ENCODE peak calls at places on chromosome 3, in five cellular contexts. One of them, this sample, is unnamed.

GRCh38 chr3:23704316-23704715 is 101.4 kb upstream of the UBE2E1 start:
- DNase-seq in ACHN: no peak
- DNase-seq in amniotic epithelial cell: peak
- DNase-seq in GM18507: no peak
- DNase-seq in esophagus squamous epithelium: no peak
- DNase-seq in this sample: no peak

GRCh38 chr3:53749428-53749827 is 96.8 kb downstream of the CHDH start:
- DNase-seq in ACHN: no peak
- DNase-seq in esophagus squamous epithelium: no peak
- DNase-seq in amniotic epithelial cell: no peak
- DNase-seq in GM18507: no peak
- DNase-seq in this sample: no peak

GRCh38 chr3:188000361-188000861 is 153.5 kb upstream of the LPP start:
- DNase-seq in amniotic epithelial cell: no peak
- DNase-seq in esophagus squamous epithelium: no peak
- DNase-seq in GM18507: no peak
- DNase-seq in ACHN: no peak
- DNase-seq in this sample: no peak

GRCh38 chr3:126474498-126475410 is 937 bp downstream of the ZXDC start:
- DNase-seq in amniotic epithelial cell: peak
- DNase-seq in ACHN: peak
- DNase-seq in esophagus squamous epithelium: peak
- DNase-seq in GM18507: peak
- DNase-seq in this sample: peak

GRCh38 chr3:71512000-71512399 is 71.5 kb downstream of the FOXP1 start:
- DNase-seq in ACHN: no peak
- DNase-seq in amniotic epithelial cell: no peak
- DNase-seq in esophagus squamous epithelium: no peak
- DNase-seq in GM18507: no peak
- DNase-seq in this sample: no peak

GRCh38 chr3:101676219-101676764 is 640 bp downstream of the ZBTB11 start:
- DNase-seq in amniotic epithelial cell: peak
- DNase-seq in esophagus squamous epithelium: no peak
- DNase-seq in ACHN: peak
- DNase-seq in GM18507: peak
- DNase-seq in this sample: peak

GRCh38 chr3:188037965-188038581 is 115.9 kb upstream of the LPP start:
- DNase-seq in GM18507: no peak
- DNase-seq in esophagus squamous epithelium: no peak
- DNase-seq in ACHN: no peak
- DNase-seq in amniotic epithelial cell: peak
- DNase-seq in this sample: no peak

GRCh38 chr3:37772773-37773291 is 88.8 kb upstream of the CTDSPL start:
- DNase-seq in esophagus squamous epithelium: no peak
- DNase-seq in ACHN: no peak
- DNase-seq in GM18507: no peak
- DNase-seq in amniotic epithelial cell: no peak
- DNase-seq in this sample: no peak

GRCh38 chr3:60313382-60313781 is 937.9 kb downstream of the FHIT start:
- DNase-seq in GM18507: no peak
- DNase-seq in amniotic epithelial cell: no peak
- DNase-seq in esophagus squamous epithelium: no peak
- DNase-seq in ACHN: no peak
- DNase-seq in this sample: no peak

GRCh38 chr3:184486614-184487013 is 75.0 kb upstream of the EPHB3 start:
- DNase-seq in amniotic epithelial cell: no peak
- DNase-seq in esophagus squamous epithelium: no peak
- DNase-seq in GM18507: no peak
- DNase-seq in ACHN: no peak
- DNase-seq in this sample: no peak

GRCh38 chr3:73605388-73605787 is 19.4 kb downstream of the PDZRN3 start:
- DNase-seq in ACHN: no peak
- DNase-seq in esophagus squamous epithelium: no peak
- DNase-seq in GM18507: no peak
- DNase-seq in amniotic epithelial cell: peak
- DNase-seq in this sample: no peak

GRCh38 chr3:49244589-49245205 is 32.3 kb downstream of the C3orf62 start:
- DNase-seq in esophagus squamous epithelium: no peak
- DNase-seq in ACHN: no peak
- DNase-seq in GM18507: no peak
- DNase-seq in amniotic epithelial cell: peak
- DNase-seq in this sample: no peak

GRCh38 chr3:28347374-28348285 is 891 bp upstream of the ZCWPW2 start:
- DNase-seq in GM18507: no peak
- DNase-seq in esophagus squamous epithelium: no peak
- DNase-seq in amniotic epithelial cell: peak
- DNase-seq in ACHN: peak
- DNase-seq in this sample: no peak

GRCh38 chr3:111903067-111903511 is 44.0 kb downstream of the PHLDB2 start:
- DNase-seq in esophagus squamous epithelium: no peak
- DNase-seq in GM18507: no peak
- DNase-seq in amniotic epithelial cell: peak
- DNase-seq in ACHN: peak
- DNase-seq in this sample: no peak

GRCh38 chr3:126711361-126711760 is 7.3 kb downstream of the CHCHD6 start:
- DNase-seq in amniotic epithelial cell: peak
- DNase-seq in esophagus squamous epithelium: no peak
- DNase-seq in GM18507: no peak
- DNase-seq in ACHN: no peak
- DNase-seq in this sample: no peak

GRCh38 chr3:99319961-99320360 is 318.4 kb upstream of the COL8A1 start:
- DNase-seq in GM18507: no peak
- DNase-seq in esophagus squamous epithelium: no peak
- DNase-seq in ACHN: no peak
- DNase-seq in amniotic epithelial cell: peak
- DNase-seq in this sample: no peak

GRCh38 chr3:114471478-114471877 is 177.7 kb downstream of the TIGIT start:
- DNase-seq in amniotic epithelial cell: no peak
- DNase-seq in GM18507: no peak
- DNase-seq in ACHN: no peak
- DNase-seq in esophagus squamous epithelium: no peak
- DNase-seq in this sample: no peak

GRCh38 chr3:161163297-161163696 is 57.8 kb upstream of the NMD3 start:
- DNase-seq in GM18507: no peak
- DNase-seq in ACHN: peak
- DNase-seq in amniotic epithelial cell: peak
- DNase-seq in esophagus squamous epithelium: no peak
- DNase-seq in this sample: no peak

GRCh38 chr3:43932921-43933320 is 242.2 kb downstream of the ABHD5 start:
- DNase-seq in esophagus squamous epithelium: no peak
- DNase-seq in GM18507: no peak
- DNase-seq in amniotic epithelial cell: no peak
- DNase-seq in ACHN: no peak
- DNase-seq in this sample: no peak

GRCh38 chr3:43389388-43390254 is 103.3 kb downstream of the SNRK start:
- DNase-seq in ACHN: no peak
- DNase-seq in esophagus squamous epithelium: peak
- DNase-seq in GM18507: no peak
- DNase-seq in amniotic epithelial cell: peak
- DNase-seq in this sample: no peak

GRCh38 chr3:169526246-169526645 is 137.3 kb downstream of the MECOM start:
- DNase-seq in esophagus squamous epithelium: no peak
- DNase-seq in ACHN: no peak
- DNase-seq in GM18507: no peak
- DNase-seq in amniotic epithelial cell: no peak
- DNase-seq in this sample: no peak

GRCh38 chr3:55826731-55827496 is 339.8 kb upstream of the WNT5A start:
- DNase-seq in GM18507: no peak
- DNase-seq in amniotic epithelial cell: peak
- DNase-seq in ACHN: no peak
- DNase-seq in esophagus squamous epithelium: no peak
- DNase-seq in this sample: no peak

GRCh38 chr3:27114684-27115083 is 254.5 kb downstream of the NEK10 start:
- DNase-seq in ACHN: no peak
- DNase-seq in GM18507: no peak
- DNase-seq in amniotic epithelial cell: no peak
- DNase-seq in esophagus squamous epithelium: no peak
- DNase-seq in this sample: no peak

GRCh38 chr3:110579841-110580550 is 491.6 kb upstream of the NECTIN3 start:
- DNase-seq in esophagus squamous epithelium: no peak
- DNase-seq in amniotic epithelial cell: peak
- DNase-seq in GM18507: no peak
- DNase-seq in ACHN: no peak
- DNase-seq in this sample: no peak